ENCODE peak calls at places on chromosomes 7 and 10, in nine cellular contexts. N is CD8-positive, alpha-beta T cell; W is adrenal gland; P is astrocyte of the cerebellum; V is BJ; O is left ventricle myocardium inferior; A is coronary artery; U is GM12865; I is Peyer's patch. R is an unnamed sample.
A peak's percentile ranks its signal among the peaks of the same experiment; 100 is the strongest.

GRCh38 chr7:28748346-28748745 is 209.8 kb downstream of the TRIL start:
- DNase-seq in N (no peak), W (no peak), P (no peak), V (no peak), O (no peak), A (no peak), U (no peak), I (no peak), R (no peak)

GRCh38 chr7:47394751-47395252 is 187.1 kb downstream of the TNS3 start:
- DNase-seq in N (no peak), W (no peak), P (no peak), V (no peak), O (no peak), A (peak; percentile 65), U (no peak), I (no peak), R (no peak)

GRCh38 chr7:25666671-25667060 is 438.4 kb upstream of the NPVF start:
- DNase-seq in N (no peak), W (no peak), P (no peak), V (no peak), O (no peak), A (no peak), U (no peak), I (no peak), R (no peak)

GRCh38 chr10:129771024-129771423 is 193.1 kb downstream of the EBF3 start:
- DNase-seq in N (no peak), W (no peak), P (no peak), V (no peak), O (no peak), A (peak; percentile 58), U (no peak), I (peak; percentile 19), R (no peak)

GRCh38 chr7:26958834-26959233 is 94.4 kb upstream of the SKAP2 start:
- DNase-seq in N (no peak), W (no peak), P (no peak), V (peak; percentile 17), O (no peak), A (no peak), U (no peak), I (no peak), R (peak; percentile 98)

GRCh38 chr10:5509236-5509635 is 9.9 kb upstream of the CALML5 start:
- DNase-seq in N (no peak), W (no peak), P (no peak), V (no peak), O (no peak), A (no peak), U (no peak), I (peak; percentile 16), R (no peak)

GRCh38 chr10:6204341-6205191 is 1.8 kb downstream of the PFKFB3 start:
- DNase-seq in N (no peak), W (peak; percentile 85), P (peak; percentile 67), V (no peak), O (peak; percentile 53), A (peak; percentile 87), U (peak; percentile 31), I (no peak), R (peak; percentile 85)

GRCh38 chr10:62305813-62306212 is 37.2 kb upstream of the RTKN2 start:
- DNase-seq in N (no peak), W (no peak), P (no peak), V (no peak), O (no peak), A (no peak), U (no peak), I (no peak), R (no peak)

GRCh38 chr10:102644066-102644645 is at the start of gene TRIM8:
- DNase-seq in N (peak; percentile 60), W (peak; percentile 57), P (no peak), V (no peak), O (peak; percentile 53), A (no peak), U (peak; percentile 76), I (peak; percentile 89), R (peak; percentile 31)

GRCh38 chr10:76397210-76397881 is 965.9 kb downstream of the LRMDA start:
- DNase-seq in N (no peak), W (peak; percentile 86), P (peak; percentile 89), V (no peak), O (peak; percentile 22), A (peak; percentile 81), U (no peak), I (no peak), R (peak; percentile 40)

DNA sequence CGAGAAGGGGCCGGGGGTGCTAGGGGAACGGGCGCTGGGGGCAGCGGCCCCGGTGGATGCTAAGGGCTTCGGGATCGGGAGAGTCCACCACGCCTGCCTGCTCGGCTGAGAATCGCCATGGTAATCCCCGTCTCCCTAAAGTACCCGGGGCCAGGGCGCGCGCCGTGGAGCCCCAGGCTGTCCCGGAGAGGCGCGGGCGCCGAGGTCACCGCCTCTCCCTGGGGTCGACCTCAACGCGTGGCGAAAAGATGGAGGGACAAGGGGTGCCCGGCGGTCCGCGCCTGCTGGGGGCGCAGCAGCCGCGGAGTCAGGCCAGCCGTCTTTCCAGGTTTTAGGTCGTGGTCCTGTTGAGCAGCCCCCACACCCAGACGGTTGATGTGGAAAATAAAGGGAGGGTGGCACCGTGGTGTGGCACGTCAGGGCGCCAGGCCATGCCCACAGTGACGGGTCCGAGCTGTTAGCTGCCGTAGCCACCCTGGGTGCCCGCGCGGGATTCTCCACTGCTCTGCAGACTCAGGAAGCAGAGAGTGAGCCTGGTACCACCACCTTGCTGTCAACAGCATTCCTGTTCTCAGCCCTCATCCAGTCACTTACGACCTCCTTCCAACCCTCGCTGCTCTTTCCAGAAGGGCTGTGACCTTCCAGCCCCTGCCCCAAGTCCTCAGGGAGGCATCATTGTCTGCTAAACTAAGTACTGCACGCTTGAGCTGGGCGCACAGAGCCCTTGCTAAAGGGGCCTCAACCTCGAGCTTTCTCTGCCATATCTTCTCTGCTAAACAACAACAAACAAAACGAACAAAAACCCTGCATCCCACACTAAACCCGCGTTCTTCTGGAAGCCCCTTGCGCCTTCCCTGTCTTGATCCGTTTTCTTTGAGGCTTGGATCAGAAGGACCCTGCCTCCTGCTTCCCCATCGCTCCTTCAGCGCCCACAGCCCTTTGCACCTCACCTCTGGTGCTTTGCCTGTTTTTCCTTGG is 666 bp downstream of the SMKR1 start:
- DNase-seq in N (peak; percentile 38), W (no peak), P (no peak), V (no peak), O (no peak), A (no peak), U (no peak), I (no peak), R (no peak)
- TF ChIP-seq CTCF in N (no peak), W (no peak), P (peak; percentile 6), V (peak; percentile 22), O (no peak), A (no peak), U (no peak), I (no peak), R (no peak)

GRCh38 chr7:50409856-50410468 is 40.2 kb downstream of the FIGNL1 start:
- DNase-seq in N (no peak), W (no peak), P (no peak), V (no peak), O (no peak), A (no peak), U (peak; percentile 82), I (no peak), R (no peak)
- H3K4me3 ChIP-seq in N (peak overlapping the region; percentile 16), W (no peak overlapping the region), P (no peak overlapping the region), V (no peak overlapping the region), O (no peak overlapping the region), A (no peak overlapping the region), U (peak overlapping the region; percentile 19), I (no peak overlapping the region), R (no peak overlapping the region)

DNA sequence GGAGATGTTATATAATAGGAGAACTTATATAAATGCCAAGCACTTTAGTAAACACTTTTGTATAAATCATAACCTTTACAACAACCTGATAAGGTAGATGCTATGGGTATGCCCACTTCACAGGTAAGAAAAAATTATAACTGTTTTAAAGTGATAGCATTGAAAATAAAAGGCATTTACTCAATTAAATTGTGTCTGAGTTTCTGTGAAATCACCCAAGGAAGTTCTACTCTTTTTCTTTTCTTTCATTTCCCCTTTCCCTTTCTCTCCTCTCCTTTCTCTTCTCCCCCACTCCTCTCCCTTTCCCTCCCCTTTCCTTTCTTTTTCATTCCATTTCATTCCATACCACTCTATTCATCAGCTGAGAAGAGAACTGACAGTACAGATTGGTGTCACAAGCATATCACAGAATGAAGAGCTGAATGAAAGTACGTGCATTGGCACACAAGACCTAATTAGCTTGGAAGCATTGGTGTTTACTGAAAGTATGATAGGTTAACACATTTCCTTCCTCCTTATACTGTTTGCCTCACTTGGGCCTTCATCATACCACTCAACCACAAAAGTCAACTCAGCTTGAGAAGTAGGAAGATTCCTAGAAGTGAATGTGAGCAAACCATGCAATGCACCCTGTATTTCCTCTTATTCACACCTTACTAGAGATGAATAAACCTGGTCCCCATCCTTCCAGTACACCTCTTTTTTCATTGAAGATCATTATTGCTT is 117.9 kb upstream of the AGR3 start:
- DNase-seq in N (no peak), W (no peak), P (no peak), V (no peak), O (no peak), A (no peak), U (no peak), I (no peak), R (no peak)
- TF ChIP-seq CTCF in N (no peak), W (no peak), P (no peak), V (no peak), O (no peak), A (no peak), U (no peak), I (no peak), R (no peak)

GRCh38 chr10:89701238-89702120 is at the start of gene KIF20B:
- DNase-seq in N (peak; percentile 96), W (peak; percentile 97), P (peak; percentile 94), V (peak; percentile 82), O (peak; percentile 95), A (peak; percentile 96), U (peak; percentile 98), I (peak; percentile 96), R (peak; percentile 96)

GRCh38 chr10:89697946-89698345 is 3.4 kb upstream of the KIF20B start:
- DNase-seq in N (no peak), W (no peak), P (no peak), V (no peak), O (no peak), A (no peak), U (no peak), I (no peak), R (no peak)

GRCh38 chr10:89702121-89702480 is 711 bp downstream of the KIF20B start:
- DNase-seq in N (peak; percentile 33), W (no peak), P (no peak), V (no peak), O (no peak), A (no peak), U (peak; percentile 35), I (no peak), R (peak; percentile 21)

GRCh38 chr10:89700914-89701237 is 514 bp upstream of the KIF20B start:
- DNase-seq in N (no peak), W (no peak), P (no peak), V (no peak), O (no peak), A (no peak), U (no peak), I (no peak), R (no peak)

GRCh38 chr10:89699581-89700064 is 1.8 kb upstream of the KIF20B start:
- DNase-seq in N (no peak), W (no peak), P (no peak), V (no peak), O (no peak), A (no peak), U (no peak), I (no peak), R (peak; percentile 53)
- H3K4me3 ChIP-seq in N (no peak overlapping the region), W (no peak overlapping the region), P (no peak overlapping the region), V (no peak overlapping the region), O (no peak overlapping the region), A (no peak overlapping the region), U (no peak overlapping the region), I (no peak overlapping the region), R (no peak overlapping the region)